ENCODE peak calls at places on chromosomes 1 and 21, in nine cellular contexts. S is gastrocnemius medialis; F is GM23338; P is CD8-positive, alpha-beta memory T cell; O is psoas muscle; G is PC-3; X is GM23248; Y is prostate gland; Z is fibroblast of lung. L is an unnamed sample.

GRCh38 chr1:184242507-184242943 is 144.3 kb upstream of the C1orf21 start:
- DNase-seq in S (peak; percentile 30), F (peak; percentile 50), P (no peak), O (no peak), G (peak; percentile 62), X (peak; percentile 58), Y (no peak), Z (peak; percentile 71), L (no peak)

GRCh38 chr1:234938924-234939323 is 189.7 kb downstream of the TOMM20 start:
- DNase-seq in S (no peak), F (no peak), P (no peak), O (no peak), G (no peak), X (no peak), Y (no peak), Z (no peak), L (no peak)

GRCh38 chr1:200895801-200896570 is 1.3 kb downstream of the INAVA start:
- DNase-seq in S (no peak), F (no peak), P (no peak), O (no peak), G (peak; percentile 31), X (no peak), Y (no peak), Z (no peak), L (no peak)

GRCh38 chr1:117368116-117369108 is 1.2 kb downstream of the MAN1A2 start:
- DNase-seq in S (no peak), F (no peak), P (no peak), O (no peak), G (peak; percentile 71), X (peak; percentile 67), Y (no peak), Z (no peak), L (no peak)

GRCh38 chr1:28308750-28309149 is 20.1 kb upstream of the MED18 start:
- DNase-seq in S (no peak), F (no peak), P (no peak), O (no peak), G (no peak), X (no peak), Y (no peak), Z (no peak), L (no peak)

GRCh38 chr1:53326598-53327182 is 1.2 kb downstream of the LRP8 start:
- DNase-seq in S (no peak), F (peak; percentile 69), P (no peak), O (no peak), G (peak; percentile 73), X (peak; percentile 46), Y (no peak), Z (no peak), L (no peak)

GRCh38 chr21:33685613-33686197 is 43.4 kb downstream of the ITSN1 start:
- DNase-seq in S (no peak), F (peak; percentile 41), P (no peak), O (no peak), G (peak; percentile 24), X (peak; percentile 82), Y (no peak), Z (peak; percentile 88), L (no peak)

GRCh38 chr21:34748862-34749261 is 80.1 kb downstream of the CLIC6 start:
- DNase-seq in S (no peak), F (no peak), P (no peak), O (no peak), G (no peak), X (no peak), Y (no peak), Z (no peak), L (no peak)

GRCh38 chr1:231611851-231612250 is 14.7 kb upstream of the DISC1 start:
- DNase-seq in S (no peak), F (no peak), P (no peak), O (no peak), G (no peak), X (no peak), Y (no peak), Z (no peak), L (no peak)

GRCh38 chr1:201282931-201283829 is at the start of gene PKP1:
- DNase-seq in S (peak; percentile 23), F (peak; percentile 65), P (no peak), O (peak; percentile 44), G (peak; percentile 100), X (peak; percentile 73), Y (peak; percentile 94), Z (peak; percentile 45), L (peak; percentile 79)

GRCh38 chr1:3717715-3718601 is 34.3 kb upstream of the CCDC27 start:
- DNase-seq in S (no peak), F (peak; percentile 78), P (no peak), O (no peak), G (no peak), X (peak; percentile 40), Y (no peak), Z (no peak), L (no peak)

GRCh38 chr1:167995038-167995437 is 58.2 kb upstream of the MPC2 start:
- DNase-seq in S (no peak), F (no peak), P (no peak), O (no peak), G (peak; percentile 5), X (no peak), Y (no peak), Z (peak; percentile 11), L (no peak)

GRCh38 chr1:93979718-93980319 is 70.6 kb upstream of the GCLM start:
- DNase-seq in S (no peak), F (no peak), P (no peak), O (no peak), G (peak; percentile 18), X (peak; percentile 62), Y (peak; percentile 20), Z (peak; percentile 91), L (no peak)

GRCh38 chr1:196651637-196652215 is at the start of gene CFH:
- DNase-seq in S (no peak), F (no peak), P (no peak), O (no peak), G (peak; percentile 33), X (peak; percentile 85), Y (no peak), Z (peak; percentile 95), L (no peak)

GRCh38 chr1:243254233-243254926 is 701 bp downstream of the CEP170 start:
- DNase-seq in S (peak; percentile 78), F (peak; percentile 81), P (no peak), O (peak; percentile 76), G (peak; percentile 71), X (peak; percentile 86), Y (peak; percentile 30), Z (peak; percentile 73), L (peak; percentile 89)

GRCh38 chr1:217431395-217431794 is 199.5 kb downstream of the GPATCH2 start:
- DNase-seq in S (no peak), F (no peak), P (no peak), O (no peak), G (peak; percentile 64), X (no peak), Y (no peak), Z (no peak), L (no peak)

GRCh38 chr1:115145221-115145620 is 55.9 kb upstream of the TSPAN2 start:
- DNase-seq in S (no peak), F (no peak), P (no peak), O (no peak), G (no peak), X (no peak), Y (no peak), Z (no peak), L (no peak)

GRCh38 chr1:61641578-61642336 is 83.2 kb downstream of the TM2D1 start:
- DNase-seq in S (peak; percentile 71), F (peak; percentile 92), P (peak; percentile 58), O (peak; percentile 73), G (peak; percentile 71), X (peak; percentile 88), Y (peak; percentile 64), Z (peak; percentile 49), L (peak; percentile 93)

GRCh38 chr1:8259498-8260290 is 58.2 kb upstream of the SLC45A1 start:
- DNase-seq in S (peak; percentile 78), F (no peak), P (no peak), O (peak; percentile 45), G (peak; percentile 86), X (peak; percentile 60), Y (peak; percentile 91), Z (peak; percentile 85), L (no peak)

GRCh38 chr1:208237241-208237640 is 6.9 kb downstream of the PLXNA2 start:
- DNase-seq in S (no peak), F (no peak), P (no peak), O (no peak), G (no peak), X (no peak), Y (no peak), Z (no peak), L (no peak)

GRCh38 chr1:196324345-196324744 is 283.9 kb downstream of the KCNT2 start:
- DNase-seq in S (no peak), F (no peak), P (no peak), O (no peak), G (peak; percentile 56), X (no peak), Y (no peak), Z (no peak), L (no peak)

GRCh38 chr1:47987601-47988000 is 9.6 kb downstream of the TRABD2B start:
- DNase-seq in S (no peak), F (no peak), P (no peak), O (no peak), G (no peak), X (no peak), Y (no peak), Z (no peak), L (no peak)

GRCh38 chr1:63323866-63324778 is 1.8 kb downstream of the FOXD3 start:
- DNase-seq in S (no peak), F (peak; percentile 65), P (no peak), O (no peak), G (no peak), X (no peak), Y (no peak), Z (no peak), L (no peak)
- H3K4me3 ChIP-seq in S (peak overlapping the region; percentile 27), F (peak overlapping the region; percentile 61), P (no peak overlapping the region), O (peak overlapping the region; percentile 76), G (no peak overlapping the region), X (no peak overlapping the region), Y (peak overlapping the region; percentile 32), Z (no peak overlapping the region), L (peak overlapping the region; percentile 17)

GRCh38 chr1:160685266-160685665 is 26.4 kb downstream of the CD48 start:
- DNase-seq in S (no peak), F (no peak), P (no peak), O (no peak), G (no peak), X (no peak), Y (no peak), Z (no peak), L (no peak)
- H3K27ac ChIP-seq in S (no peak overlapping the region), F (no peak overlapping the region), P (no peak overlapping the region), O (no peak overlapping the region), G (no peak overlapping the region), X (no peak overlapping the region), Y (no peak overlapping the region), Z (no peak overlapping the region), L (no peak overlapping the region)

DNA sequence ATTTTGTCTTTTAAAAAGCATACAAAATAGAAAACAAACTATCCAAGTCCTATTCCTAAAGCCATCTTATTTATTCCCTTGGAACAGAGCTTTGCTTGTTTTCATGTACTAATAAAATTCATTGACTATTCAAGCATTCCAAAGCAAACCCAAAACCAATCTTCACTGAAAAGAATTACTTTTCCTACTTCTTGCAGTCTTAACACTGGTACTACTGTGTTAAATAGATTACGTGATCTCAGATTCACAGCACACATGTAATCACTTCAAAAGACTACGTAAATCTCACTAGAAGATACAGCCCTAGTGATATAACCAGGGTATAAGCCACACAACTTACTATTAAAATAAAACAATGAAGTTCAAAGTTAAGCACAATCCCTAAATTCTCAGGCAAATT is 39.0 kb downstream of the ZZZ3 start:
- DNase-seq in S (no peak), F (no peak), P (no peak), O (no peak), G (no peak), X (no peak), Y (no peak), Z (no peak), L (no peak)
- H3K36me3 ChIP-seq in S (no peaks in the 10 kb centered on the region), F (no peaks in the 10 kb centered on the region), P (peaks cover 13% of the 10 kb centered on the region), O (peaks cover 16% of the 10 kb centered on the region), G (peaks cover 13% of the 10 kb centered on the region), X (peaks cover 23% of the 10 kb centered on the region), Y (no peaks in the 10 kb centered on the region), Z (peaks cover 3% of the 10 kb centered on the region), L (no peaks in the 10 kb centered on the region)

GRCh38 chr1:160209041-160209655 is 4.0 kb downstream of the PEA15 start:
- DNase-seq in S (no peak), F (no peak), P (no peak), O (no peak), G (no peak), X (no peak), Y (no peak), Z (peak; percentile 14), L (no peak)
- H3K4me3 ChIP-seq in S (no peak overlapping the region), F (no peak overlapping the region), P (no peak overlapping the region), O (no peak overlapping the region), G (no peak overlapping the region), X (peak overlapping the region; percentile 81), Y (no peak overlapping the region), Z (no peak overlapping the region), L (no peak overlapping the region)

L was measured in aorta.